ENCODE peak calls at places on chromosomes 4 and X, in eight cellular contexts. O, H, X, F, E, I, R and V are unnamed samples.

GRCh38 chr4:158277558-158277957 is 67.3 kb downstream of the TMEM144 start:
- DNase-seq in E (no peak), R (no peak), O (no peak), I (no peak), X (no peak), F (no peak), H (no peak), V (no peak)

GRCh38 chr4:92249541-92249940 is 54.2 kb upstream of the GRID2 start:
- DNase-seq in E (no peak), H (no peak), R (no peak), O (no peak), X (no peak), F (no peak), I (no peak), V (no peak)

GRCh38 chr4:124282301-124282898 is 430.1 kb downstream of the ANKRD50 start:
- DNase-seq in X (no peak), H (no peak), O (no peak), E (no peak), F (no peak), I (peak; percentile 83), R (no peak), V (no peak)

GRCh38 chrX:96538104-96538725 is 146.4 kb upstream of the DIAPH2 start:
- DNase-seq in I (no peak), X (peak; percentile 52), H (no peak), O (no peak), R (peak; percentile 59), E (no peak), F (no peak), V (no peak)

GRCh38 chr4:109803924-109804571 is 2.2 kb upstream of the CFI start:
- DNase-seq in H (peak; percentile 65), R (peak; percentile 44), E (peak; percentile 53), X (peak; percentile 8), F (peak; percentile 55), O (no peak), I (peak; percentile 51), V (peak; percentile 43)

GRCh38 chr4:152352645-152353116 is 183.2 kb downstream of the FBXW7 start:
- DNase-seq in F (peak; percentile 98), R (peak; percentile 34), H (peak; percentile 96), E (peak; percentile 97), I (peak; percentile 96), X (peak; percentile 19), O (peak; percentile 91), V (peak; percentile 2)

GRCh38 chr4:103100691-103101090 is 1.1 kb upstream of the BDH2 start:
- DNase-seq in O (no peak), I (no peak), H (no peak), X (no peak), R (no peak), F (no peak), E (no peak), V (no peak)

GRCh38 chr4:7333024-7333780 is 101.5 kb downstream of the PSAPL1 start:
- DNase-seq in R (no peak), E (no peak), H (no peak), X (no peak), F (no peak), O (no peak), I (no peak), V (no peak)

GRCh38 chr4:139319571-139319970 is 17.3 kb upstream of the NDUFC1 start:
- DNase-seq in O (no peak), R (no peak), X (no peak), I (no peak), F (no peak), E (no peak), H (no peak), V (no peak)

GRCh38 chrX:47483310-47484268 is 567 bp upstream of the ZNF41 start:
- DNase-seq in X (peak; percentile 16), E (peak; percentile 56), H (peak; percentile 60), R (peak; percentile 27), O (no peak), F (peak; percentile 41), I (no peak), V (peak; percentile 31)

GRCh38 chrX:1111543-1112300 is 100.7 kb downstream of the CRLF2 start:
- DNase-seq in F (no peak), I (no peak), O (no peak), E (no peak), X (no peak), H (no peak), R (no peak), V (peak; percentile 75)

GRCh38 chrX:39736219-39737211 is 361.2 kb downstream of the BCOR start:
- DNase-seq in F (peak; percentile 84), I (peak; percentile 53), O (no peak), R (peak; percentile 94), X (peak; percentile 53), E (peak; percentile 77), H (peak; percentile 92), V (no peak)

GRCh38 chr4:109184421-109184956 is 118.0 kb downstream of the COL25A1 start:
- DNase-seq in F (no peak), I (no peak), X (no peak), H (peak; percentile 23), E (no peak), R (no peak), O (no peak), V (no peak)

GRCh38 chr4:132737344-132737743 is 411.8 kb upstream of the PCDH10 start:
- DNase-seq in X (no peak), I (no peak), E (no peak), F (no peak), R (no peak), H (no peak), O (no peak), V (peak; percentile 25)

GRCh38 chr4:6198768-6199343 is 1.5 kb downstream of the JAKMIP1 start:
- DNase-seq in H (no peak), O (no peak), F (no peak), E (no peak), X (no peak), R (peak; percentile 30), I (no peak), V (peak; percentile 89)

GRCh38 chr4:6855692-6856297 is 53.8 kb upstream of the TBC1D14 start:
- DNase-seq in H (peak; percentile 73), X (no peak), R (peak; percentile 19), I (peak; percentile 54), O (no peak), E (peak; percentile 90), F (peak; percentile 71), V (no peak)

GRCh38 chrX:46485897-46486296 is 59.3 kb downstream of the ZNF674 start:
- DNase-seq in X (no peak), R (no peak), I (no peak), F (no peak), E (no peak), H (no peak), O (no peak), V (peak; percentile 8)

GRCh38 chr4:53914313-53915016 is 149.9 kb downstream of the CHIC2 start:
- DNase-seq in O (no peak), F (peak; percentile 95), R (no peak), X (no peak), I (peak; percentile 99), E (peak; percentile 78), H (peak; percentile 98), V (no peak)

GRCh38 chr4:169492436-169493163 is 119.8 kb downstream of the NEK1 start:
- DNase-seq in X (peak; percentile 16), O (no peak), H (peak; percentile 65), R (peak; percentile 9), I (peak; percentile 39), E (peak; percentile 71), F (peak; percentile 55), V (peak; percentile 48)

GRCh38 chrX:129984196-129984962 is 1.9 kb downstream of the BCORL1 start:
- DNase-seq in X (peak; percentile 28), O (no peak), R (peak; percentile 30), I (no peak), H (peak; percentile 43), F (no peak), E (peak; percentile 45), V (peak; percentile 91)

GRCh38 chrX:136768469-136769084 is 12.2 kb downstream of the ARHGEF6 start:
- DNase-seq in I (peak; percentile 72), R (peak; percentile 27), E (peak; percentile 76), X (peak; percentile 37), F (peak; percentile 96), O (no peak), H (peak; percentile 93), V (peak; percentile 49)

GRCh38 chrX:39691724-39692123 is 406.0 kb downstream of the BCOR start:
- DNase-seq in R (no peak), E (no peak), F (no peak), H (no peak), X (no peak), I (no peak), O (no peak), V (no peak)

GRCh38 chr4:168674077-168674747 is 177.4 kb downstream of the PALLD start:
- DNase-seq in R (no peak), H (no peak), O (no peak), E (peak; percentile 48), I (peak; percentile 38), X (no peak), F (peak; percentile 38), V (no peak)

GRCh38 chrX:153876112-153876491 is 9.9 kb downstream of the L1CAM start:
- DNase-seq in E (no peak), X (no peak), I (no peak), H (no peak), O (no peak), R (no peak), F (no peak), V (no peak)
- H3K4me3 ChIP-seq in E (no peak overlapping the region), X (no peak overlapping the region), I (no peak overlapping the region), H (no peak overlapping the region), O (no peak overlapping the region), R (no peak overlapping the region), F (no peak overlapping the region), V (no peak overlapping the region)

GRCh38 chr4:143559757-143560147 is 46.2 kb downstream of the SMARCA5 start:
- DNase-seq in F (peak; percentile 7), H (peak; percentile 45), R (no peak), O (no peak), E (no peak), X (no peak), I (no peak), V (no peak)
- H3K4me3 ChIP-seq in F (peak overlapping the region; percentile 69), H (peak overlapping the region; percentile 77), R (peak overlapping the region; percentile 49), O (peak overlapping the region; percentile 52), E (peak overlapping the region; percentile 94), X (peak overlapping the region; percentile 53), I (peak overlapping the region; percentile 41), V (peak overlapping the region; percentile 29)

GRCh38 chrX:48684134-48684533 is 535 bp downstream of the WAS start:
- DNase-seq in E (no peak), H (no peak), F (no peak), I (no peak), X (no peak), R (no peak), O (no peak), V (peak; percentile 19)
- H3K4me3 ChIP-seq in E (no peak overlapping the region), H (no peak overlapping the region), F (no peak overlapping the region), I (no peak overlapping the region), X (peak overlapping the region; percentile 12), R (no peak overlapping the region), O (no peak overlapping the region), V (no peak overlapping the region)

GRCh38 chr4:78222575-78223186 is 165.6 kb downstream of the FRAS1 start:
- DNase-seq in E (no peak), H (no peak), X (no peak), F (no peak), I (peak; percentile 12), R (no peak), O (no peak), V (no peak)
- H3K4me3 ChIP-seq in E (no peak overlapping the region), H (no peak overlapping the region), X (no peak overlapping the region), F (no peak overlapping the region), I (no peak overlapping the region), R (no peak overlapping the region), O (no peak overlapping the region), V (no peak overlapping the region)